ENCODE peak calls at places on chromosomes 7 and 10, in five cellular contexts. Y, Z, J, S and A are unnamed samples.
A peak's percentile ranks its signal among the peaks of the same experiment; 100 is the strongest.

GRCh38 chr7:139541600-139542307 is 18.3 kb downstream of the CLEC2L start:
- DNase-seq in Y (peak; percentile 40), Z (no peak), J (no peak), S (no peak), A (no peak)

GRCh38 chr10:11403116-11403515 is 208.3 kb downstream of the USP6NL start:
- DNase-seq in Y (no peak), Z (no peak), J (no peak), S (no peak), A (no peak)

GRCh38 chr10:122455376-122456056 is 1.1 kb downstream of the ARMS2 start:
- DNase-seq in Y (no peak), Z (no peak), J (no peak), S (no peak), A (no peak)

GRCh38 chr7:106205621-106206222 is 79.1 kb downstream of the NAMPT start:
- DNase-seq in Y (no peak), Z (no peak), J (peak; percentile 31), S (peak; percentile 47), A (peak; percentile 39)

GRCh38 chr10:84355106-84355505 is 26.7 kb downstream of the CCSER2 start:
- DNase-seq in Y (no peak), Z (no peak), J (no peak), S (no peak), A (no peak)

GRCh38 chr10:29608062-29608461 is 26.7 kb downstream of the SVIL start:
- DNase-seq in Y (no peak), Z (no peak), J (no peak), S (no peak), A (no peak)

GRCh38 chr7:155815332-155816191 is 3.3 kb upstream of the SHH start:
- DNase-seq in Y (peak; percentile 90), Z (no peak), J (peak; percentile 36), S (peak; percentile 90), A (peak; percentile 90)

GRCh38 chr7:28779929-28780328 is 178.2 kb downstream of the TRIL start:
- DNase-seq in Y (no peak), Z (no peak), J (no peak), S (no peak), A (no peak)

GRCh38 chr10:110434477-110435096 is 63.1 kb upstream of the DUSP5 start:
- DNase-seq in Y (peak; percentile 1), Z (no peak), J (no peak), S (no peak), A (no peak)

GRCh38 chr7:6589829-6590644 is at the start of gene INTS15:
- DNase-seq in Y (peak; percentile 77), Z (peak; percentile 40), J (peak; percentile 77), S (peak; percentile 95), A (peak; percentile 92)

GRCh38 chr7:140645166-140645565 is 4.6 kb upstream of the DENND2A start:
- DNase-seq in Y (peak; percentile 84), Z (no peak), J (no peak), S (no peak), A (no peak)

GRCh38 chr7:55018361-55019328 is at the start of gene EGFR:
- DNase-seq in Y (peak; percentile 62), Z (peak; percentile 79), J (peak; percentile 82), S (peak; percentile 67), A (peak; percentile 34)

GRCh38 chr10:124266468-124267230 is 152.1 kb downstream of the OAT start:
- DNase-seq in Y (no peak), Z (no peak), J (peak; percentile 53), S (no peak), A (no peak)

GRCh38 chr10:104802941-104803340 is 161.9 kb downstream of the SORCS3 start:
- DNase-seq in Y (no peak), Z (no peak), J (no peak), S (no peak), A (no peak)

GRCh38 chr7:73707045-73707631 is 12.3 kb downstream of the STX1A start:
- DNase-seq in Y (no peak), Z (no peak), J (no peak), S (no peak), A (no peak)

GRCh38 chr7:138125598-138126111 is 49.4 kb downstream of the AKR1D1 start:
- DNase-seq in Y (no peak), Z (no peak), J (peak; percentile 74), S (peak; percentile 65), A (peak; percentile 56)

GRCh38 chr10:126387041-126387908 is 1.0 kb downstream of the ADAM12 start:
- DNase-seq in Y (peak; percentile 80), Z (no peak), J (peak; percentile 81), S (peak; percentile 27), A (peak; percentile 24)

GRCh38 chr7:14054125-14054524 is 64.7 kb upstream of the ETV1 start:
- DNase-seq in Y (no peak), Z (no peak), J (no peak), S (no peak), A (no peak)

GRCh38 chr10:104435822-104436221 is 82.2 kb downstream of the CFAP58 start:
- DNase-seq in Y (no peak), Z (peak; percentile 40), J (no peak), S (no peak), A (no peak)

GRCh38 chr7:33107136-33108066 is 1.8 kb downstream of the RP9 start:
- DNase-seq in Y (peak; percentile 70), Z (peak; percentile 11), J (peak; percentile 42), S (no peak), A (peak; percentile 45)

GRCh38 chr7:50828801-50829200 is 46.1 kb upstream of the GRB10 start:
- DNase-seq in Y (no peak), Z (no peak), J (peak; percentile 36), S (no peak), A (no peak)

GRCh38 chr7:152966189-152966588 is 206.6 kb downstream of the ACTR3B start:
- DNase-seq in Y (no peak), Z (no peak), J (no peak), S (no peak), A (no peak)

GRCh38 chr10:72889391-72889831 is 4.1 kb upstream of the OIT3 start:
- DNase-seq in Y (no peak), Z (peak; percentile 0), J (peak; percentile 31), S (no peak), A (no peak)

GRCh38 chr10:62076872-62077271 is 175.4 kb downstream of the ARID5B start:
- DNase-seq in Y (no peak), Z (no peak), J (peak; percentile 93), S (no peak), A (no peak)

GRCh38 chr10:96919785-96920425 is 87.8 kb downstream of the LCOR start:
- DNase-seq in Y (no peak), Z (no peak), J (peak; percentile 94), S (no peak), A (no peak)

GRCh38 chr10:34981834-34982233 is 108.3 kb downstream of the CUL2 start:
- DNase-seq in Y (no peak), Z (no peak), J (no peak), S (no peak), A (no peak)

GRCh38 chr10:34979938-34980337 is 110.2 kb downstream of the CUL2 start:
- DNase-seq in Y (no peak), Z (no peak), J (no peak), S (no peak), A (no peak)

DNA sequence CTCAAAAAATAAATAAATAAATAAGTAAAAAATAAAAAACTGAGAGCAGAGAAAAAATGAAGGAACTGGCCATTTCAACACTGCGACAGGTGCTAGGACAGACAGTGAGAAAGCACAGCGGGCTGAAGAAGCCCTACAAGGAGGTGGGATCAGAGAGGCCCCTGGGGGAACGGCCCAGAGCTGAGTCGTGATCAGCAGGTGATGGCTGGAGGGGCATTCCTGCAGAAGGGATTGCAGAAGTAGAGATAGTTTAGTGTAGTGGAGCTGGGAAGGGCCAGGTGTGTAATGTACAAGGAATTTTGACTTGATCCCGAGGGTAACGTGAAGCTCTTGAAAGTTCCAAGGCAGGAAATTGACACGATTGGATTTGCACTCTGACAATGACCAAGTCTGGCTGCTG is 112.1 kb downstream of the CUL2 start:
- DNase-seq in Y (no peak), Z (no peak), J (no peak), S (no peak), A (no peak)
- TF ChIP-seq CTCF in Y (no peak), Z (no peak), J (no peak), S (no peak), A (no peak)

DNA sequence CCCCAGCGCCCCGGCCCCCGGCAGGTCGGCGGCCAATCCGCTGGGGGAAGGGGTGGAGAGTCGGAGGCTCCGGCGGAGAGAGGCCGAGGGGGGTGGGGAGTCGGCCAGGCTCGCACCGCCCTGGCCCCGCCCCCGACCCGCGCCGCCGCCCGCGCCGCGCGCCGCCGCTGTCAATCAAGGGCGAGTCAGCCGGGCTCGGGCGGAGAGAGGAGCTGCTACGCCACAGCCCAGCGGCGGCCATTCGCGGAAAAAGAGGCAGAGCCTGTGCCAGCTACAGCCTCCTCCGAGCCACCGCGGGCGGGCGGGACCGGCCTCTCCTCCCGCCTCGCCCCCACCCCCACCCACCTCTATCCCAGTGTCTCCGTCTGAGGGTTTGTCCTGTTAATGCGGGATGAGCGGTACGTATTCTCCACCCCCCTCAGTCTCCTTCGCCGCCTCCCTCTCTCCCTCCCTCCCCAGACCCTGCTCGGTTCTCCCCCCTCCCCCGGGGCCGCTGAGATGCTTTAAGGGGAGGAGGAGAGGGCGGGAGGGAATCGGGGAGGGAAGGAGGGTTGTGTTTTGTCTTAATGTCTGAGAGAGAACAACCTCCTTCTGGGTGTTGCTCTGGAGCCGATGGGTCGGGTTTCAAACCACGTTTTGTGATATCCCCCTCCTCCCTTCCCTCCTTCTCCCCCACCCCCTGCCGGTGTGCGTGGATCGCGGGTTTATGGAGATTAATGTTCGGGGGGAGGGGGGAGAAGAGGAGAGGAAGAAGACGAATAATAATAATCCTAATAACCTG is at the start of gene SP4:
- DNase-seq in Y (peak; percentile 95), Z (peak; percentile 85), J (peak; percentile 93), S (peak; percentile 96), A (peak; percentile 96)
- TF ChIP-seq CTCF in Y (no peak), Z (no peak), J (no peak), S (no peak), A (peak; percentile 10)

GRCh38 chr7:43295429-43295828 is 183.0 kb downstream of the HECW1 start:
- DNase-seq in Y (peak; percentile 47), Z (no peak), J (no peak), S (no peak), A (no peak)

GRCh38 chr7:43294080-43294630 is 181.7 kb downstream of the HECW1 start:
- DNase-seq in Y (peak; percentile 28), Z (peak; percentile 12), J (peak; percentile 87), S (no peak), A (no peak)

GRCh38 chr7:43298617-43299016 is 186.2 kb downstream of the HECW1 start:
- DNase-seq in Y (no peak), Z (no peak), J (no peak), S (no peak), A (no peak)

GRCh38 chr7:43300121-43300520 is 187.7 kb downstream of the HECW1 start:
- DNase-seq in Y (no peak), Z (no peak), J (no peak), S (no peak), A (no peak)

GRCh38 chr7:43296306-43296705 is 183.9 kb downstream of the HECW1 start:
- DNase-seq in Y (no peak), Z (no peak), J (no peak), S (no peak), A (no peak)
- TF ChIP-seq CTCF in Y (no peak), Z (no peak), J (no peak), S (peak; percentile 2), A (no peak)

GRCh38 chr7:108526768-108527017 is 758 bp upstream of the PNPLA8 start:
- DNase-seq in Y (no peak), Z (no peak), J (no peak), S (no peak), A (no peak)

GRCh38 chr7:108528183-108528712 is 2.3 kb upstream of the PNPLA8 start:
- DNase-seq in Y (no peak), Z (no peak), J (no peak), S (no peak), A (no peak)

GRCh38 chr7:108525327-108525984 is 479 bp downstream of the PNPLA8 start:
- DNase-seq in Y (peak; percentile 80), Z (peak; percentile 65), J (peak; percentile 86), S (peak; percentile 20), A (peak; percentile 75)

GRCh38 chr7:108529341-108529740 is 3.4 kb upstream of the PNPLA8 start:
- DNase-seq in Y (no peak), Z (no peak), J (no peak), S (no peak), A (no peak)

GRCh38 chr7:108525985-108526767 is at the start of gene PNPLA8:
- DNase-seq in Y (peak; percentile 100), Z (peak; percentile 98), J (peak; percentile 100), S (peak; percentile 93), A (peak; percentile 97)
- TF ChIP-seq CTCF in Y (no peak), Z (no peak), J (no peak), S (no peak), A (no peak)